ENCODE peak calls at places on chromosomes 11 and 22, in six cellular contexts. P, N, U, M, K and W are unnamed samples.

GRCh38 chr22:42769574-42770447 is 49.1 kb upstream of the A4GALT start:
- DNase-seq in P (peak), N (peak), U (peak), M (no peak), K (peak), W (no peak)

GRCh38 chr11:105825141-105825540 is 196.9 kb downstream of the MSANTD4 start:
- DNase-seq in P (no peak), N (no peak), U (no peak), M (no peak), K (no peak), W (no peak)

GRCh38 chr22:46084943-46085830 is 65.1 kb upstream of the PPARA start:
- DNase-seq in P (peak), N (peak), U (peak), M (no peak), K (no peak), W (peak)

GRCh38 chr11:129249923-129250322 is 57.8 kb upstream of the ARHGAP32 start:
- DNase-seq in P (no peak), N (no peak), U (no peak), M (no peak), K (no peak), W (no peak)

GRCh38 chr22:39631381-39631780 is 60.8 kb downstream of the CACNA1I start:
- DNase-seq in P (no peak), N (no peak), U (no peak), M (no peak), K (no peak), W (no peak)

GRCh38 chr11:118353084-118353710 is 6.2 kb upstream of the UBE4A start:
- DNase-seq in P (no peak), N (no peak), U (no peak), M (no peak), K (no peak), W (no peak)

GRCh38 chr11:20671856-20672546 is 2.6 kb downstream of the NELL1 start:
- DNase-seq in P (no peak), N (no peak), U (no peak), M (peak), K (no peak), W (no peak)

GRCh38 chr11:33413296-33413695 is 156.1 kb downstream of the HIPK3 start:
- DNase-seq in P (no peak), N (no peak), U (no peak), M (no peak), K (no peak), W (no peak)

GRCh38 chr22:45212992-45213751 is 27.5 kb downstream of the KIAA0930 start:
- DNase-seq in P (peak), N (no peak), U (peak), M (no peak), K (peak), W (no peak)

GRCh38 chr11:47724041-47724729 is 9.0 kb upstream of the AGBL2 start:
- DNase-seq in P (no peak), N (no peak), U (no peak), M (no peak), K (peak), W (no peak)

GRCh38 chr22:38776086-38776485 is 17.9 kb downstream of the DNAL4 start:
- DNase-seq in P (no peak), N (no peak), U (no peak), M (no peak), K (no peak), W (no peak)

GRCh38 chr11:73320786-73321325 is 12.8 kb downstream of the ARHGEF17 start:
- DNase-seq in P (no peak), N (no peak), U (peak), M (no peak), K (no peak), W (no peak)

GRCh38 chr11:62144641-62145255 is 20.9 kb downstream of the INCENP start:
- DNase-seq in P (no peak), N (peak), U (no peak), M (no peak), K (peak), W (peak)

GRCh38 chr11:77046060-77046501 is 11.9 kb downstream of the B3GNT6 start:
- DNase-seq in P (no peak), N (peak), U (peak), M (peak), K (peak), W (no peak)

GRCh38 chr11:130581631-130582030 is 133.2 kb downstream of the ADAMTS15 start:
- DNase-seq in P (no peak), N (no peak), U (no peak), M (no peak), K (no peak), W (no peak)

GRCh38 chr22:45554040-45554406 is 51.3 kb downstream of the FBLN1 start:
- DNase-seq in P (no peak), N (no peak), U (no peak), M (no peak), K (no peak), W (no peak)

GRCh38 chr11:126662055-126662790 is 306.7 kb downstream of the ST3GAL4 start:
- DNase-seq in P (no peak), N (no peak), U (no peak), M (no peak), K (no peak), W (no peak)

GRCh38 chr22:47567741-47568140 is 805.3 kb downstream of the TBC1D22A start:
- DNase-seq in P (no peak), N (no peak), U (no peak), M (no peak), K (no peak), W (no peak)

GRCh38 chr11:86673055-86673843 is 833 bp upstream of the ME3 start:
- DNase-seq in P (no peak), N (no peak), U (no peak), M (no peak), K (no peak), W (no peak)

GRCh38 chr11:125679397-125679796 is 1.2 kb downstream of the ACRV1 start:
- DNase-seq in P (no peak), N (no peak), U (no peak), M (peak), K (no peak), W (no peak)

GRCh38 chr11:113446938-113447337 is 28.3 kb downstream of the DRD2 start:
- DNase-seq in P (no peak), N (no peak), U (no peak), M (no peak), K (no peak), W (peak)

GRCh38 chr22:45552580-45553332 is 50.1 kb downstream of the FBLN1 start:
- DNase-seq in P (peak), N (peak), U (peak), M (no peak), K (peak), W (no peak)

GRCh38 chr11:61917043-61917356 is 366 bp downstream of the RAB3IL1 start:
- DNase-seq in P (no peak), N (no peak), U (no peak), M (no peak), K (no peak), W (no peak)

GRCh38 chr11:44094260-44094868 is 1.1 kb upstream of the EXT2 start:
- DNase-seq in P (peak), N (peak), U (peak), M (peak), K (peak), W (peak)

GRCh38 chr11:76074178-76075112 is 131.9 kb downstream of the WNT11 start:
- DNase-seq in P (no peak), N (no peak), U (no peak), M (no peak), K (no peak), W (no peak)

GRCh38 chr11:16772141-16772512 is 33.7 kb downstream of the C11orf58 start:
- DNase-seq in P (no peak), N (no peak), U (no peak), M (no peak), K (no peak), W (no peak)

GRCh38 chr11:20097319-20098221 is 62.7 kb downstream of the DBX1 start:
- DNase-seq in P (no peak), N (no peak), U (peak), M (no peak), K (no peak), W (no peak)

GRCh38 chr11:10770626-10771254 is 19.7 kb downstream of the CTR9 start:
- DNase-seq in P (peak), N (peak), U (peak), M (peak), K (peak), W (no peak)

GRCh38 chr11:132125855-132126841 is 755.7 kb downstream of the NTM start:
- DNase-seq in P (peak), N (no peak), U (no peak), M (no peak), K (no peak), W (no peak)

GRCh38 chr11:72292106-72292790 is 48.3 kb upstream of the PHOX2A start:
- DNase-seq in P (no peak), N (peak), U (no peak), M (no peak), K (no peak), W (peak)

GRCh38 chr22:49676783-49677494 is 150.7 kb downstream of the BRD1 start:
- DNase-seq in P (no peak), N (no peak), U (no peak), M (no peak), K (peak), W (peak)

GRCh38 chr11:17351510-17352176 is at the start of gene NCR3LG1:
- DNase-seq in P (peak), N (peak), U (peak), M (no peak), K (peak), W (peak)

GRCh38 chr11:70201876-70202861 is 927 bp upstream of the FADD start:
- DNase-seq in P (no peak), N (no peak), U (no peak), M (no peak), K (no peak), W (no peak)

GRCh38 chr11:40293655-40294342 is 1165.7 kb downstream of the LRRC4C start:
- DNase-seq in P (peak), N (peak), U (peak), M (no peak), K (peak), W (peak)

GRCh38 chr11:79440451-79441158 is at the start of gene TENM4:
- DNase-seq in P (peak), N (peak), U (peak), M (no peak), K (peak), W (no peak)

GRCh38 chr11:79439893-79440450 is 858 bp downstream of the TENM4 start:
- DNase-seq in P (peak), N (no peak), U (peak), M (no peak), K (peak), W (no peak)

GRCh38 chr11:79438631-79439429 is 2.0 kb downstream of the TENM4 start:
- DNase-seq in P (peak), N (no peak), U (peak), M (no peak), K (peak), W (peak)

GRCh38 chr11:79439430-79439892 is 1.4 kb downstream of the TENM4 start:
- DNase-seq in P (peak), N (no peak), U (peak), M (no peak), K (peak), W (peak)

DNA sequence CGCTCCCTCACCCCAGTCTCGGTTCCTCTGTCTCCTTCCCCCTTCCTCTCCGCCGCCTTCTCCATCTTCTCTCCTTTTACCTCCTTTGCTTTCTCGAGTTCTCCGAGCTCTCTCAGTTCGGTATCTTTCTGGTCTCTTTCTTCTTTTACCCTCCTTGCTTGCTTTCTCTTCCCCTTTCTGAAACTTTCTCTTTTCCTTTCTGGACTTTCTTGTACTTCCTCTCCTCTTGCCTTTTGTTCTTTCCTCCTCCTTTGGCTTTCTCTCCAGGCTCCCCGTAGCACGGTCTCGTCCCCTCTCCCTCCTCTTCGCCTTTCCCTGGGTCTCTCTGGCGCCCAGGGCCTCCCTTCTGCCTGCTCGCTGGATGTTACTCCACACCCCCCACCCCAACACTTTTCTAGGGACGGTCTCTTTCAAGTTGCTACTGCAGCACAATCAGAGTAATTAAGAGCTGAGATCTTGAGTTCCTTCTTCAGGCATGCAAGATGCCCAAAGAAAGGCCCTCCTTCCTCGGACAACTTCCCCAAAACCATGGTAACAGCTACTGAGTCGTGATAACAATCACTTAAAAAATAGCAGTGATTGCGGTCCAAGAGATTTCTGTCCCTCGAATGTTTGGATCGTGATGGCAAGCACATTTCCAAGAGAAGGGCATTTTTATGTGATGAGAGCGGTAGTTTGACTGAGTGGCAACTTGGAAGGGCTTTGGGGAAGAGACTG is 487 bp upstream of the TENM4 start:
- DNase-seq in P (no peak), N (no peak), U (peak), M (no peak), K (no peak), W (no peak)
- TF ChIP-seq CTCF in P (peak), N (no peak), U (no peak), M (no peak), K (no peak), W (no peak)

GRCh38 chr11:64844330-64845124 is at the start of gene CDC42BPG:
- DNase-seq in P (peak), N (peak), U (peak), M (peak), K (no peak), W (no peak)

GRCh38 chr11:64845125-64845735 is 777 bp upstream of the CDC42BPG start:
- DNase-seq in P (no peak), N (no peak), U (no peak), M (no peak), K (no peak), W (no peak)

GRCh38 chr11:64848779-64849599 is 4.5 kb upstream of the CDC42BPG start:
- DNase-seq in P (no peak), N (peak), U (no peak), M (no peak), K (no peak), W (no peak)

GRCh38 chr11:64848214-64848778 is 3.8 kb upstream of the CDC42BPG start:
- DNase-seq in P (no peak), N (no peak), U (no peak), M (no peak), K (no peak), W (no peak)

GRCh38 chr11:64846998-64847666 is 2.7 kb upstream of the CDC42BPG start:
- DNase-seq in P (peak), N (peak), U (peak), M (peak), K (peak), W (peak)
- TF ChIP-seq POLR2A in P (no peak), N (no peak), U (no peak), M (no peak), K (no peak), W (no peak)

GRCh38 chr22:23228503-23228902 is 48.2 kb downstream of the BCR start:
- DNase-seq in P (no peak), N (no peak), U (no peak), M (no peak), K (no peak), W (no peak)

GRCh38 chr22:23231471-23232093 is 51.3 kb downstream of the BCR start:
- DNase-seq in P (no peak), N (no peak), U (no peak), M (no peak), K (no peak), W (no peak)

GRCh38 chr22:23229646-23230045 is 49.3 kb downstream of the BCR start:
- DNase-seq in P (no peak), N (no peak), U (no peak), M (no peak), K (no peak), W (no peak)

GRCh38 chr22:23232094-23232905 is 52.0 kb downstream of the BCR start:
- DNase-seq in P (no peak), N (no peak), U (no peak), M (no peak), K (no peak), W (no peak)

DNA sequence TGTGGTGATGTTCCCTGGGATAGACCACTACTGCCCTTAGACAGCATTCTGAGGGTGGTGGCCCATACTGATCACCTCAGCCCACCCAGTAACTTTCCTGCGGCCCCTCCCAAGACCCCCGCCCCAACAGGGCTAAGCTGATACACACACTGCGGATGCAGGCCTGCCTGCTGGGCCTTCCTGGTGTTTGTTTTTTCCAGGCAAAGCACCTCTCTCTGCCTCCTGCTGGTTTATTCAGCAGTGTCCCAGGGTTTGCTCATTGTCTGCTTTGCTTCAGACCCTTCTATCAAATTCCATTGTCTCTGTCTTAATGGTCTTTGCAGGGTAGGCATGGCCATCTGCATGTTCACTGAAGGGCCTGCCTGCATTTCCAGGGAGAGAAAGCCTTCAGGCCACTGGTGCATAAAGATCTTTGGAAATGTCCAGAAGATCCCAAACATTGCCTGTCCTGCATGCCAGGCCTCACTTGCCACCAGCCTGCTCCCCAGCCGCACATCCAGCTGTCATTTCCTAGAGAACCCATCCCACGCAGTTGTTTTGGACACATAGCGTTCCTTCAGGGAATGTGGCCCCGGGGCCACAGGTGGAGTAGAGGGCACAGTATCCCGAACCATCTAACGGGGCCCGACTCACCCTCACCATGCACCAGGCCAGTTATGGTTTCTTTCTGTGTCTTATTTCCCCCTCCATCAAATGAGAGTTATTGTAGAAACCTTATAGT is 50.2 kb downstream of the BCR start:
- DNase-seq in P (no peak), N (no peak), U (no peak), M (no peak), K (no peak), W (no peak)
- H3K4me3 ChIP-seq in P (no peak), N (no peak), U (no peak), M (no peak), K (no peak), W (no peak)

DNA sequence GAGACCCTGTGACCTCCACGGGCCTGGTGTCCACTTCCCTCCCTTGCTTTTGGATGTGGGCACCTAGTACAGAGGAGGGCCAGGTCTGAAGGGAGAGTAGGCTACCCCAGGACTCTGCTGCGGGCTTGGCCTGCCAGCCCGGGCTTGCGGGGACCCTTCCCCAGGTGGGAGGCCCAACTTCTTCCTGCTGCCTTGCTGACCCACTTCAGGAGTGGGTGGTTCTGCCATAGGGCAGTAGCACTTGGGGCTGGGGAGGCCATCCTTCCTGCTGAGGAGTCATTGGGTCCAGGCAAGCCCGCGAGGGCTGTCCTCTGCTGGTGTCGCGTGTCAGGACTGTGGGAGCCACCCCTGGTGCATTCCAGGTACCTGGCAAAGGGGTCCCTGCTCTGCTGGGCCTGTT is 1250.0 kb downstream of the BRD1 start:
- DNase-seq in P (no peak), N (no peak), U (no peak), M (no peak), K (no peak), W (no peak)
- TF ChIP-seq CTCF in P (no peak), N (no peak), U (no peak), M (no peak), K (no peak), W (no peak)

DNA sequence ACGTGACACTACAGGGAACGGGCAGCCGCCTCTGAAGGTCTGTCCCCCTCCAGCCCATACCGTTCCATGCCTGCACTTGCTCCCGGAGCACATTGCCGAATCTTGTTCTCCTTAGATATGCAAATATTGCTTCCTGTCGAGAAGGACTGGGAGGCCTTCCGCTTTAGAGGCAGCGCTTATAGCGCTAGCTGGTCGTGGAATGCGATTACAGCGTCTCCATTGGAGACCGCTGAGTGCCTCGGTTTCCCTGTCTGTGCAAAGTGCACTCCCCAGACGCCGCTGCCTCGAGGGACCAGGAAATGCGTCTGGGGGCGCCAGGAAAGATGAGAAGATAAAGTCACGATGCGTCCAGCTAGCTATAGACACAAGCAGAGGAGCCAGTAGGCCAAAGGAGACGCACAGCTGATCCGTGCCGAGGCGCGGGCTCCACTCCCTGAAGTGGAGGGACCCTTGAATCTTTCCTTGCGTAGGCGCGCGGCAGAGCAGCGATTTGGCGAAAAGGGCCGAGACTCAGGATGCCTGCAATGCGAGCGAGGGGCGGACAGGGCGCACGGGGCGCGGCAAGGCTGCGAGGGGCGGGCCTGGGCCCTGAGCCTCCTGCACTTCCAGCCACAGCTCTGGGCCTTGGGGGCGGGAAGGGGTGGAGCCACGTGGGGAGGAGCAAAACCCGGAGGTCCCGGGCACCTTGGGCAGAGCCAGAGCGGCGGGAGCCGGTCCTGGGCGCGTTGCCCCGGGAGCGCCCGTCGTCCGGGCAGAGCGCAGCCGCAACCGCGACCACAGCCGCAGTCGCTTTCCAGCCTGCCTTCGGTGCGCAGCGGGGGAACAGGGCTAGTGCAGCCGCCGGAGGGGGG is at the start of gene RASSF10:
- DNase-seq in P (peak), N (peak), U (peak), M (no peak), K (no peak), W (peak)
- TF ChIP-seq POLR2A in P (no peak), N (no peak), U (peak), M (no peak), K (no peak), W (no peak)